ENCODE peak calls at places on chromosomes 12 and 14, in four cellular contexts. P is LoVo, D is HEK293T, A is stromal cell of bone marrow. N is an unnamed sample.

GRCh38 chr12:14545144-14546124 is 22.2 kb downstream of the PLBD1 start:
- DNase-seq in P (peak; percentile 57), D (no peak), A (no peak), N (no peak)

GRCh38 chr14:94679106-94679819 is 67.1 kb downstream of the SERPINA3 start:
- DNase-seq in P (no peak), D (no peak), A (no peak), N (no peak)

GRCh38 chr12:43501705-43502104 is 50.3 kb downstream of the ADAMTS20 start:
- DNase-seq in P (peak; percentile 7), D (peak; percentile 9), A (peak; percentile 9), N (no peak)

GRCh38 chr14:51682411-51682810 is 30.7 kb downstream of the FRMD6 start:
- DNase-seq in P (no peak), D (no peak), A (peak; percentile 35), N (no peak)

GRCh38 chr12:62332598-62332997 is 72.4 kb downstream of the USP15 start:
- DNase-seq in P (no peak), D (no peak), A (peak; percentile 81), N (no peak)

GRCh38 chr12:62618319-62618718 is 151.7 kb downstream of the MON2 start:
- DNase-seq in P (no peak), D (no peak), A (no peak), N (no peak)

GRCh38 chr12:102300824-102301461 is 103.3 kb upstream of the PMCH start:
- DNase-seq in P (peak; percentile 29), D (peak; percentile 8), A (peak; percentile 22), N (peak; percentile 71)

GRCh38 chr12:121222847-121223246 is 12.9 kb downstream of the P2RX4 start:
- DNase-seq in P (no peak), D (no peak), A (no peak), N (no peak)

GRCh38 chr12:54984602-54985376 is at the start of gene TESPA1:
- DNase-seq in P (no peak), D (no peak), A (no peak), N (no peak)

GRCh38 chr12:59086124-59086523 is 165.8 kb upstream of the LRIG3 start:
- DNase-seq in P (no peak), D (no peak), A (no peak), N (no peak)

GRCh38 chr12:113658030-113658655 is 186.5 kb upstream of the LHX5 start:
- DNase-seq in P (no peak), D (no peak), A (no peak), N (peak; percentile 74)

GRCh38 chr12:127459687-127460086 is 807.3 kb upstream of the TMEM132C start:
- DNase-seq in P (no peak), D (peak; percentile 9), A (no peak), N (no peak)

GRCh38 chr14:90024910-90025309 is 36.9 kb upstream of the KCNK13 start:
- DNase-seq in P (no peak), D (no peak), A (no peak), N (no peak)

N was measured in trophoblast cell.